ENCODE peak calls at places on chromosomes 4 and X, in seven cellular contexts. V is right lobe of liver, T is HCT116, Z is AG09309, H is lower leg skin, E is fibroblast of lung, F is tibial artery. L is an unnamed sample.

GRCh38 chrX:151359341-151359740 is 37.7 kb upstream of the VMA21 start:
- DNase-seq in V (no peak), T (no peak), Z (no peak), H (no peak), E (no peak), F (no peak), L (no peak)

GRCh38 chrX:41779941-41780340 is 56.0 kb downstream of the GPR82 start:
- DNase-seq in V (no peak), T (no peak), Z (no peak), H (no peak), E (no peak), F (no peak), L (no peak)

GRCh38 chr4:67052981-67053380 is 492.3 kb downstream of the CENPC start:
- DNase-seq in V (no peak), T (no peak), Z (no peak), H (no peak), E (no peak), F (no peak), L (no peak)

GRCh38 chrX:136879001-136879667 is 1.4 kb downstream of the RBMX start:
- DNase-seq in V (no peak), T (no peak), Z (no peak), H (no peak), E (peak; percentile 30), F (no peak), L (peak; percentile 28)

GRCh38 chr4:42492977-42493376 is 95.7 kb downstream of the SHISA3 start:
- DNase-seq in V (no peak), T (no peak), Z (no peak), H (no peak), E (no peak), F (no peak), L (no peak)

GRCh38 chr4:140837742-140838141 is 81.6 kb upstream of the TBC1D9 start:
- DNase-seq in V (no peak), T (no peak), Z (no peak), H (no peak), E (no peak), F (no peak), L (no peak)

GRCh38 chr4:25030283-25031076 is at the start of gene LGI2:
- DNase-seq in V (peak; percentile 46), T (no peak), Z (no peak), H (no peak), E (peak; percentile 37), F (peak; percentile 51), L (peak; percentile 4)

GRCh38 chr4:85445058-85445639 is 29.8 kb upstream of the ARHGAP24 start:
- DNase-seq in V (no peak), T (no peak), Z (peak; percentile 13), H (no peak), E (peak; percentile 58), F (no peak), L (peak; percentile 39)

GRCh38 chrX:108735680-108736508 is 469 bp downstream of the IRS4 start:
- DNase-seq in V (no peak), T (no peak), Z (no peak), H (peak; percentile 80), E (peak; percentile 9), F (no peak), L (peak; percentile 4)

DNA sequence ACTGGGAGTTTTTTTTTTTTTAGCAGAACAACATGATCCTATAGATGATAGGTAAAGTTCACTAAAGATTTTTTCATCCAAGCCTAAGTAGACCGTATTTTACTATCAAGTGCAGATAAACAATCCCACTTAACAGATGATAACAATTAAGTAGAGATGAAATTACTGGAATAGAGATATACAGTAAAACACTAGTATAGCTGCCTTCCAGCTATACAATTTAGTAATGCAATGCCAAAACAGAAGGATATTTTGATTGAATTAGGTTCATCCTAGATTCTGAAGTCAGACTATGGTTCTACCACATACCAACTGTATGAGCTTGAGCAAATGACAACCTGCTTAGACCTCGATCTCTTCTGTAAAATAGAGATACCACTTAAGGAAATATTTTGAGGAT is 24.3 kb downstream of the KLHL8 start:
- DNase-seq in V (no peak), T (no peak), Z (no peak), H (no peak), E (no peak), F (no peak), L (no peak)
- H3K4me3 ChIP-seq in V (no peak overlapping the region), T (no peak overlapping the region), Z (no peak overlapping the region), H (no peak overlapping the region), E (no peak overlapping the region), F (no peak overlapping the region), L (no peak overlapping the region)

GRCh38 chr4:101347267-101347556 is at the start of gene PPP3CA:
- DNase-seq in V (no peak), T (no peak), Z (no peak), H (peak; percentile 93), E (no peak), F (no peak), L (no peak)

GRCh38 chr4:101346562-101347266 is 612 bp downstream of the PPP3CA start:
- DNase-seq in V (peak; percentile 76), T (no peak), Z (no peak), H (peak; percentile 89), E (peak; percentile 64), F (peak; percentile 49), L (peak; percentile 74)

GRCh38 chr4:101346312-101346561 is 1.1 kb downstream of the PPP3CA start:
- DNase-seq in V (no peak), T (no peak), Z (no peak), H (no peak), E (no peak), F (no peak), L (no peak)

GRCh38 chr4:101348367-101348827 is 1.1 kb upstream of the PPP3CA start:
- DNase-seq in V (no peak), T (no peak), Z (no peak), H (no peak), E (no peak), F (peak; percentile 48), L (no peak)

GRCh38 chr4:101347557-101348366 is 436 bp upstream of the PPP3CA start:
- DNase-seq in V (peak; percentile 100), T (peak; percentile 92), Z (peak; percentile 89), H (peak; percentile 100), E (peak; percentile 96), F (peak; percentile 98), L (peak; percentile 99)
- TF ChIP-seq CTCF in V (no peak), T (no peak), Z (peak; percentile 20), H (no peak), E (no peak), F (peak; percentile 19), L (peak; percentile 19)

DNA sequence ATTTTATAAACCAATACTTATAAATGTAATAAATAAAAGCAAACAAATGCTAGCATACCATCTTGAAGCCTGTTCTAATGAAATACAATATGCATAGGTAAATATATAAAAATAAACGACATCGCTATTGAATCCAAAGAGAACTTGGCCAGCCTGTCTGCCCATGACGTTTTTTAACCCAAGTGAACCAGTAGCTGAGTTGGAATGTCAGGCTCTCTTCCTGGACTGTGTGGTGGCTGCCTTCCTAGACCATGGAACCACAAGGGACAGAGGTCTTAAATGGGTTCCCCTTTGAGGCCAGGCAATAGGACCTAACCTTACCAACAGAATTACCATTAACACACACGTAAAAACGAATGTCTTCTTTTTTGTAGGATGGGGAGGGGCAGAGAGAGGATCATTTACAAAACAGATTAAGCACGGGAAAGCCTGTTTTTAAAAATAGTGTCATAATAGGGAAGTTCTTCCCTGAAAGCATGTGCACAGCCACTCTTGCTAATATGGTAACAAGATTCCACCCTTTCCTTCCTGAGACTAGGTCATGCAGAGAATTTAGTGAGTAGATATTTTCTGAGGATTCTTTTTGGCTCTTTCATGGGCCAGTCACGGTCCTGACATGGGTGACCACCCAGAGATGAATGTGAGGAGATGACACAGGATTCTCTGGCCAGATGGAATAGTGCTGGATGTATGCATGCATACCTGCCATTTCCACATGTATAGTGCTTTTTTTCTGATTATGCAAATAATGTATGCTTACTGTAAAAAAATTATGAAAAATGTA is 69.4 kb upstream of the ACSL1 start:
- DNase-seq in V (peak; percentile 65), T (no peak), Z (no peak), H (no peak), E (no peak), F (no peak), L (no peak)
- H3K4me3 ChIP-seq in V (no peak overlapping the region), T (no peak overlapping the region), Z (no peak overlapping the region), H (no peak overlapping the region), E (no peak overlapping the region), F (no peak overlapping the region), L (no peak overlapping the region)

DNA sequence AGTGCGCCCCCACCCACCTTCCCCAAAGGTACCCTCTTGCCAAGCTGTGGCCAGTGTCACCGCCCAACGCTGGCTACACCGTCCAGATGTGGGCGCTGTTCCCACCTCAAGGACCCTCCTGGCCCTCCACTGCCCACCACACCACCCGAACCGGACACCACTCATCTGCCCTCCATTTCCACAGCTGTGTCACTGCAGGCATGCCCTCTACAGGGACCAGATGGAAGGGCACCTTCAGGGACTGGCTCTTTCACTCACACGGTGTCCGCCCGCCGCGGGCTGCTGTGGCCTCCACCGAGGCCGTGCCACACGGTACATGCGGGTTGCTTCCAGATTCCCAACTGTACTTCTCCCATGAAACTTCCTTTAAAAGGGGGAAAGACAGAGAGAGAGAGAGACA is 87.7 kb downstream of the FAM53A start:
- DNase-seq in V (no peak), T (no peak), Z (no peak), H (no peak), E (no peak), F (no peak), L (no peak)
- TF ChIP-seq CTCF in V (no peak), T (peak; percentile 7), Z (no peak), H (no peak), E (no peak), F (no peak), L (no peak)

DNA sequence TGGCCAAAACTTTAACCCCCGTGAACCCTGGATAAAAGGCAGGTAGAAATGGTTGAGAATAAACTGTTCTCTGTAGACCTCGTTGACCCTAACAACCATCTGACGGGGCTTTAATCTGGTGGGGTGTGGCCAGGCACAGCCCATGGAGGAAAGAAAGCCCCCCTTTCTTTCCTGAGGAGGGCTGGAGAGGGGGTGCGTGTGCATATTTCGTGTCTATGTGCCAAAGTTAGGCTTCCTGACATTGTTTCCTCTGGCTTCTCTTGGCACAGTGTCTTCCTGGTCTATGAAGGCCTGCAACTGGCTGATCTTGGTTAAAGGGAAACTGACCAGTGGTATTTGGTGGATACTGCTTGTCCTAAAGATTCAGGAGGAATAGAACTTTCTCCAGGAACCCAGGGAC is 97.1 kb downstream of the MGST2 start:
- DNase-seq in V (no peak), T (no peak), Z (no peak), H (no peak), E (no peak), F (no peak), L (no peak)
- H3K4me3 ChIP-seq in V (no peak overlapping the region), T (no peak overlapping the region), Z (no peak overlapping the region), H (no peak overlapping the region), E (no peak overlapping the region), F (no peak overlapping the region), L (no peak overlapping the region)

GRCh38 chr4:116150152-116150551 is 935.2 kb downstream of the TRAM1L1 start:
- DNase-seq in V (no peak), T (no peak), Z (no peak), H (no peak), E (no peak), F (no peak), L (no peak)
- TF ChIP-seq CTCF in V (no peak), T (no peak), Z (no peak), H (no peak), E (no peak), F (no peak), L (no peak)

L was measured in choroid plexus epithelial cell.